ENCODE peak calls at places on chromosomes 6 and 20, in ten cellular contexts. B is K562, A is spleen, X is transverse colon, O is vagina, G is HCT116, C is stomach, H is upper lobe of left lung, I is esophagus muscularis mucosa, V is breast epithelium. R is an unnamed sample.
A peak's percentile ranks its signal among the peaks of the same experiment; 100 is the strongest.

GRCh38 chr20:7137395-7138151 is 370.1 kb downstream of the BMP2 start:
- DNase-seq in B (no peak), A (no peak), X (no peak), O (no peak), G (no peak), C (no peak), H (no peak), I (no peak), V (no peak), R (no peak)

GRCh38 chr6:165649701-165650137 is 13.3 kb downstream of the PDE10A start:
- DNase-seq in B (no peak), A (no peak), X (no peak), O (no peak), G (no peak), C (no peak), H (no peak), I (peak; percentile 84), V (no peak), R (no peak)

GRCh38 chr6:56199956-56200355 is 47.4 kb downstream of the COL21A1 start:
- DNase-seq in B (no peak), A (no peak), X (no peak), O (no peak), G (no peak), C (no peak), H (no peak), I (no peak), V (no peak), R (no peak)

GRCh38 chr6:155765275-155766194 is 309.9 kb upstream of the NOX3 start:
- DNase-seq in B (no peak), A (no peak), X (no peak), O (no peak), G (no peak), C (no peak), H (no peak), I (no peak), V (no peak), R (no peak)

GRCh38 chr20:4012631-4013030 is 2.7 kb downstream of the RNF24 start:
- DNase-seq in B (no peak), A (no peak), X (no peak), O (no peak), G (no peak), C (no peak), H (no peak), I (no peak), V (no peak), R (no peak)

GRCh38 chr6:2900821-2901644 is 2.1 kb downstream of the SERPINB9 start:
- DNase-seq in B (no peak), A (no peak), X (no peak), O (no peak), G (no peak), C (no peak), H (no peak), I (peak; percentile 89), V (no peak), R (no peak)

GRCh38 chr6:43705996-43706395 is 18.4 kb upstream of the MRPS18A start:
- DNase-seq in B (no peak), A (no peak), X (no peak), O (no peak), G (no peak), C (no peak), H (no peak), I (no peak), V (no peak), R (no peak)

GRCh38 chr6:38852215-38852614 is 137.1 kb downstream of the DNAH8 start:
- DNase-seq in B (peak; percentile 14), A (no peak), X (no peak), O (no peak), G (no peak), C (no peak), H (no peak), I (no peak), V (no peak), R (no peak)

GRCh38 chr20:34040300-34041015 is 46.7 kb downstream of the RALY start:
- DNase-seq in B (no peak), A (no peak), X (no peak), O (no peak), G (no peak), C (no peak), H (peak; percentile 38), I (no peak), V (no peak), R (no peak)

DNA sequence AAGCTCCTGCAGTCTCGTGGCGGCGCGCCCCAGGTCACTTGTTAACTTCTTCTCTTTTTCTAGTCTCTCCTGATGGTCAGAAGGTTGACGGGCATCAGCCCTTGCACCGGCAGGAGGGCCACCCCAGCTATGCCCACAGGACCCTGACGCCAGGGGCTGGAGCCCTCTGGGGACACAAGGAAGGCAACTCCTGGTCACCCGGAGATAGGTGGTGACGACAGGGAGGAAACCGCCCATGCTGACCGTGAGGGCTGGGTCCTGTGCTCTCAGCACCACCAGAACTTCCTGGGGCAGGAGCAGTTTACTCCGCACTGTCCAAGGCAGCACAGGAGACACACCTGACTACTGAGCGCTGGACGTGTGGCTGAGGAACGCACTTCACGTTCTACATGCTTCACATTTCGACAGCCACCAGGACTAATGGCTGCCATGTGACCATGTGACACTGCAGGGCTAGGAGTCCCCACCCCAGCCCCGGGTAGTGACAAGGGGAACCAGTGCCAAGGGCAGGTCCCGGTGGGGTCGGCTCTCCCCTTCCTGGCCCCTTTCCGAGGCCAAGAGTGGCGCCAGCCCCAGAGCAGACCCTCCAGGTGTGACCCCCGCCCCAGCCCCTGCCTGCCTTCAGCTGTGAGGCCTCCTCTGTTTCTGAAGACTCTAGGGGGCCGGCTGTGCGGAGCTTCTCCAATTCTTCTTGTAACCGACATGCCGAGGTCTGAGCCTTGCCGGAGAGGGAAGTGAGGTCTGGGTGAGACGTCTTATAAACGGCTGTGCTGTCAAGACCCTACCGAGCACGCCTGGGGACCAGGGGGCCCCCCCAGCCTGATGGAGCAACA is 45.2 kb downstream of the DSTN start:
- DNase-seq in B (no peak), A (peak; percentile 76), X (peak; percentile 13), O (peak; percentile 90), G (no peak), C (peak; percentile 38), H (no peak), I (no peak), V (peak; percentile 16), R (no peak)
- TF ChIP-seq POLR2AphosphoS5 in B (no peak), A (no peak), X (no peak), O (peak; percentile 29), G (no peak), C (no peak), H (no peak), I (peak; percentile 9), V (no peak), R (no peak)

GRCh38 chr6:157597461-157598312 is 216.7 kb downstream of the ZDHHC14 start:
- DNase-seq in B (no peak), A (peak; percentile 78), X (peak; percentile 61), O (peak; percentile 62), G (peak; percentile 24), C (peak; percentile 70), H (no peak), I (no peak), V (peak; percentile 73), R (peak; percentile 94)

GRCh38 chr6:157600807-157601206 is 219.8 kb downstream of the ZDHHC14 start:
- DNase-seq in B (no peak), A (peak; percentile 56), X (no peak), O (no peak), G (no peak), C (no peak), H (no peak), I (no peak), V (no peak), R (no peak)

GRCh38 chr6:157596461-157596860 is 215.5 kb downstream of the ZDHHC14 start:
- DNase-seq in B (no peak), A (no peak), X (no peak), O (no peak), G (no peak), C (no peak), H (no peak), I (no peak), V (no peak), R (no peak)

GRCh38 chr6:157596886-157597285 is 215.9 kb downstream of the ZDHHC14 start:
- DNase-seq in B (no peak), A (no peak), X (no peak), O (no peak), G (no peak), C (no peak), H (no peak), I (no peak), V (no peak), R (peak; percentile 67)

DNA sequence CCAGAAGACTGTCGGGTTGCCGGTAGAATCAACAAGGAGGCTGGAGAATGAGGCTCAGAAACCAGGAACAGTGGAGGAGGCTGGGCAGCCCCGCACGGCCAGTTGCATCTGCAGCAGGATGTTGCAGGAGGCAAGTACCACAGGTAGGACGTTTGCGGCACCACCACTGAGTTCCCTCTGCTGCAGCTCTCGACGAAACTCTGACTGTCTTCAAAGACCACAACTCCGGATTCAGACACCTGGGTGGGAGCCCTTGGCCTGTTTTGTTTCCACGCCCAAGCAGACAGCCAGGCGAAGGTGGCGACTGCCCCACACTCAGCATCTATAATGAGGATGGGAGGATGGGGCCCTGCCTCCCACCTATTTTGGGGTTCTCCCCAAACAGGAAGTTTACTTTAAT is 218.2 kb downstream of the ZDHHC14 start:
- DNase-seq in B (no peak), A (peak; percentile 75), X (peak; percentile 16), O (no peak), G (no peak), C (no peak), H (no peak), I (no peak), V (no peak), R (no peak)
- H3K4me3 ChIP-seq in B (no peak overlapping the region), A (no peak overlapping the region), X (no peak overlapping the region), O (no peak overlapping the region), G (no peak overlapping the region), C (no peak overlapping the region), H (no peak overlapping the region), I (no peak overlapping the region), V (no peak overlapping the region), R (no peak overlapping the region)

GRCh38 chr6:31958741-31959739 is at the start of the genes NELFE and SKIC2:
- DNase-seq in B (peak; percentile 99), A (peak; percentile 99), X (peak; percentile 99), O (peak; percentile 98), G (peak; percentile 95), C (peak; percentile 99), H (peak; percentile 98), I (peak; percentile 99), V (peak; percentile 98), R (peak; percentile 98)
- TF ChIP-seq POLR2A in B (peak; percentile 73), A (peak; percentile 91), X (peak; percentile 80), O (peak; percentile 4), G (peak; percentile 50), C (no peak), H (no peak), I (peak; percentile 31), V (peak; percentile 56), R (peak; percentile 60)

GRCh38 chr20:49737260-49737659 is 23.6 kb upstream of the B4GALT5 start:
- DNase-seq in B (no peak), A (no peak), X (no peak), O (no peak), G (no peak), C (no peak), H (no peak), I (no peak), V (no peak), R (no peak)
- TF ChIP-seq POLR2AphosphoS5 in B (no peak), A (no peak), X (no peak), O (no peak), G (no peak), C (no peak), H (no peak), I (no peak), V (no peak), R (no peak)